ENCODE peak calls at places on chromosomes 3 and 15, in four cellular contexts. G is IMR-90, A is mesenchymal stem cell, E is H9. F is an unnamed sample.

GRCh38 chr3:42148982-42149432 is 57.9 kb downstream of the TRAK1 start:
- DNase-seq in G (peak), A (peak), E (peak), F (peak)

GRCh38 chr15:57364282-57365007 is 11.9 kb upstream of the CGNL1 start:
- DNase-seq in G (peak), A (peak), E (peak), F (no peak)

GRCh38 chr3:110180733-110181132 is 843.4 kb upstream of the DPPA4 start:
- DNase-seq in G (peak), A (no peak), E (no peak), F (no peak)

GRCh38 chr3:169996063-169996462 is 29.5 kb downstream of the SEC62 start:
- DNase-seq in G (no peak), A (no peak), E (no peak), F (no peak)

GRCh38 chr3:185822221-185822956 is 2.5 kb downstream of the IGF2BP2 start:
- DNase-seq in G (peak), A (peak), E (no peak), F (no peak)

GRCh38 chr3:126549861-126550487 is 8.8 kb downstream of the C3orf22 start:
- DNase-seq in G (no peak), A (no peak), E (peak), F (no peak)

GRCh38 chr3:188881954-188882641 is 289.7 kb upstream of the TPRG1 start:
- DNase-seq in G (peak), A (peak), E (no peak), F (no peak)

GRCh38 chr3:5116568-5116967 is 5.5 kb upstream of the ARL8B start:
- DNase-seq in G (no peak), A (no peak), E (no peak), F (no peak)

GRCh38 chr3:72345237-72345878 is 502.9 kb downstream of the SHQ1 start:
- DNase-seq in G (no peak), A (peak), E (no peak), F (no peak)

GRCh38 chr15:100372695-100373036 is 30.9 kb upstream of the ADAMTS17 start:
- DNase-seq in G (no peak), A (no peak), E (no peak), F (no peak)

GRCh38 chr15:44573386-44573785 is 36.4 kb downstream of the EIF3J start:
- DNase-seq in G (peak), A (no peak), E (no peak), F (no peak)

GRCh38 chr15:42691308-42691707 is 45.6 kb downstream of the CDAN1 start:
- DNase-seq in G (no peak), A (no peak), E (no peak), F (no peak)

GRCh38 chr15:31262901-31263671 is 63.5 kb upstream of the KLF13 start:
- DNase-seq in G (peak), A (no peak), E (no peak), F (no peak)

GRCh38 chr3:100008081-100008698 is 106.1 kb downstream of the FILIP1L start:
- DNase-seq in G (no peak), A (no peak), E (no peak), F (no peak)

GRCh38 chr15:76565366-76565765 is 228.8 kb downstream of the ISL2 start:
- DNase-seq in G (peak), A (no peak), E (no peak), F (no peak)

GRCh38 chr3:130014526-130014925 is 40.0 kb downstream of the TRH start:
- DNase-seq in G (peak), A (no peak), E (no peak), F (no peak)

DNA sequence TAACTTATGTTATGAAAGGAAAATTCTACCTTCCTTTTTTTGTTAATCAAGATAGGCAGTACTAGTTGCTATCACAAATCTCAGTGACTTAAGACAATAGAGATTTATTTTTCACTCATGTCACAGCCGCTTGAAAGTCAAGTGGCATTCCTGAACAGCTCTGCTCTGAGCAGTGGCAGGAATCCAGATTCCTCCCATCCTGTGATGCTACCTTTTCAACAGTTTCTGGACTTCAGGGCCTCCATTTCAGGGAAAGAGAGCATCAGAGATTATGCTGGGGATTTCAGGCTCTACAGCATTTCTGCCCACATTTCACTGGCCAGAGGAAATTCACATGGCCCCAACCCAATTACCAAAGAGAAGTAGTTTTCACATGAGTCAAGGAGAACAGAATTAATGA is 83.4 kb downstream of the IL1RAP start:
- DNase-seq in G (no peak), A (no peak), E (no peak), F (no peak)
- H3K18ac ChIP-seq in G (no peak), A (no peak), E (no peak), F (no peak)

DNA sequence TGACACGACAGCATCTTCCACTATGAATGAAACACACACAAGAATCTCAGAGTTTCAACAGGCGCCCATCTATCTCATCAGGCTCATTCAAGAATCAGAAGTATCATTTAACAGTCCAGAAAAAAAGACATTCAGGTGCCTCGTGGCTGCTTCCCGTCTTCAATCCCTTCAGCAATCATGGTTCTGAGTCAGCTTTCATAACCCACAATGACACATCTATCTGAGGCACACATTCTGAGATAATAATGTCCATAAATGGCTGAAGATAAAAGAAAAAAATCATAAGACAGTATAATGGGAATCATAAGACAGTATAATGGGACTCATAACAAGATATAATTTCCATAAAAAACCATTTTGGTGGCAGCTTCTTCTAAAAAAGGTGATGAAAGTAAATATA is 52.5 kb downstream of the TNIK start:
- DNase-seq in G (peak), A (peak), E (no peak), F (no peak)
- H3K18ac ChIP-seq in G (no peak), A (no peak), E (no peak), F (no peak)

DNA sequence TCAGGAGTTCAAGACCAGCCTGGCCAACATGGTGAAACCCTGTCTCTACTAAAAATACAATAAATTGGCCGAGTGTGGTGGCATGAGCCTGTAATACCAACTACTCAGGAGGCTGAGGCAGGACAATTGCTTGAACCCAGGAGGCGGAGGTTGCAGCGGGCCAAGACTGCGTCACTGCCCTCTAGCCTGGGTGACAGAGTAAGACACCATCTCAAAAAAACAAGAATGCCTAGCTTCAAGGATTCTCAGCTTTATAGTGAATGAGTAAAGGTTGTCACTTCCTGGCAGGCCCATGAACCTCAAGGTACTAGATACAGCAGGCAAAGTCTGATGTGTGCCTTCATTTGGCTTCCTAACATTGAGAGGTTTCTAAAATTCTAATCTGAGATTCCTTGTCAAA is 14.4 kb downstream of the THOC7 start:
- DNase-seq in G (no peak), A (no peak), E (no peak), F (no peak)
- H3K18ac ChIP-seq in G (no peak), A (no peak), E (no peak), F (no peak)

GRCh38 chr15:50909044-50909342 is 510 bp downstream of the AP4E1 start:
- DNase-seq in G (no peak), A (no peak), E (no peak), F (no peak)
- H3K18ac ChIP-seq in G (peak), A (no peak), E (no peak), F (no peak)

GRCh38 chr15:67033521-67033920 is 31.9 kb upstream of the SMAD3 start:
- DNase-seq in G (no peak), A (no peak), E (peak), F (no peak)

GRCh38 chr15:67033012-67033411 is 32.4 kb upstream of the SMAD3 start:
- DNase-seq in G (no peak), A (no peak), E (peak), F (no peak)

GRCh38 chr15:67030036-67030762 is 35.2 kb upstream of the SMAD3 start:
- DNase-seq in G (no peak), A (peak), E (peak), F (peak)

GRCh38 chr15:67031321-67031720 is 34.1 kb upstream of the SMAD3 start:
- DNase-seq in G (no peak), A (no peak), E (no peak), F (no peak)

DNA sequence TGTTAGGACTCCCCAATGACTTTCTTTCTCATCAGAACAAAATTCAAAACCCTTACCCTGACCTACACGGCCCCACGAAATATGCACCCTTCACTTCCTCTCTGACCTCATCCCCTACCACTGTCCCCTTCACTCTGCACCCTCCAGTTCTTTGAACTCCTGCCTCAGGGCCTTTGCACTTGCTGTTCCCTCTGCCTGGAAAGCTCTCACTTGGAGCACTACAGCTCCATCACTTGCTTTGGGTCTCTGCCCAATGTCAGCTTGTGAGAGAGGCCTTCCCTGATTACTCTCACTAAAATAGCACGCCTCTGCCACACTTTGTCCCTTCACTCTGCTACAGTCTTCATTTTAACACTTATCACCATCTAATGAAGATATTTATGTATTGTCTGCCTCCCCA is 32.8 kb upstream of the SMAD3 start:
- DNase-seq in G (no peak), A (no peak), E (no peak), F (no peak)
- H3K18ac ChIP-seq in G (no peak), A (no peak), E (no peak), F (peak)

DNA sequence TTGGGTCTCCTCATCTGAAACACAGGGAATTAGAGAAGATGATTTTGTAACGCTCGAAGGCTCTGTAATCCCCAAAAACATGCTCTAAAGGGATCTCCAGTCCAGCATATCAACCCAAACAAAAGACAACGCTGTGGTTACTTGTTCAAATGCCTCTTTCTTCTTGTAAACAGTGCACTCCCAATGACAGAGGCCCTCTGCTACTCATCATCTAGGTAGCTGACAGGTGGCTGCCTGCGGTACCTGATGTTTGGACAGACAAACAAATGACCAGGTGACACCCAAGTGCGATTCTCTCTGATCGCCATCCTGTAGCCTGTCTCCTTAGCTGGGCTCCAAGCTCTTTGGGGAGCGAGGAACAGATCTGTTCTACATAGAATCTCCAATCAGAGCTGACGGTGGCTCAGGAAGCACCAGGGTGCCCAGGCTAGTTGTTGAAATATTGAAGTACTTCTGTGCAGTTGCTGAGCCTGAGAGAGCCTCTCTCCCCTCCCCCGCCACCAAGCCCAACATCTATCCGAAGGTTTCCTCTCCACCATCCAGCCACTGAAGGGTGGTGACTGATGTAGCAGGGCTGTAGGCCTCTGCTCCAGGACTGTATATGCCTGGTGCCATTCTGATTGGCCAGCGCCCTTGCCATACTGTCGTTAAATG is 238.7 kb downstream of the XXYLT1 start:
- DNase-seq in G (no peak), A (no peak), E (no peak), F (no peak)
- H3K18ac ChIP-seq in G (no peak), A (peak), E (no peak), F (no peak)

GRCh38 chr3:25782938-25783660 is at the start of gene NGLY1:
- DNase-seq in G (peak), A (peak), E (peak), F (peak)

GRCh38 chr3:25781145-25781757 is 2.0 kb downstream of the NGLY1 start:
- DNase-seq in G (no peak), A (no peak), E (no peak), F (no peak)

GRCh38 chr3:25781758-25782594 is 1.3 kb downstream of the NGLY1 start:
- DNase-seq in G (no peak), A (no peak), E (no peak), F (no peak)

GRCh38 chr3:25783661-25784512 is 644 bp upstream of the NGLY1 start:
- DNase-seq in G (peak), A (peak), E (peak), F (peak)

DNA sequence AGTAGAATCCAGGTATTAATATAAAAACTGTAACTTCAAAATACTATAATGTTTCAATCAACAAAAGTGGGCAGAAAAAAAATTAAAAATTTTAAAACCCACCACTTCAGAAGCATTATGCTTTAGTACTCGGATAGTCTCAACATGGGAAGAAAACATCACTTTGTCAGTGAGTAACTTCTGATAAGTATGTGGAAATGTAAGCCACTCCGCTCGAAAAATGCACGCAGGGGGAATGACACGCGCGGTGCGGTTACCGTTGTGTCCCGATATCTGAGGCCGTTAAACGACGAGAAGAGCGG is 656 bp downstream of the NGLY1 start:
- DNase-seq in G (no peak), A (no peak), E (no peak), F (no peak)
- H3K18ac ChIP-seq in G (no peak), A (peak), E (no peak), F (no peak)

DNA sequence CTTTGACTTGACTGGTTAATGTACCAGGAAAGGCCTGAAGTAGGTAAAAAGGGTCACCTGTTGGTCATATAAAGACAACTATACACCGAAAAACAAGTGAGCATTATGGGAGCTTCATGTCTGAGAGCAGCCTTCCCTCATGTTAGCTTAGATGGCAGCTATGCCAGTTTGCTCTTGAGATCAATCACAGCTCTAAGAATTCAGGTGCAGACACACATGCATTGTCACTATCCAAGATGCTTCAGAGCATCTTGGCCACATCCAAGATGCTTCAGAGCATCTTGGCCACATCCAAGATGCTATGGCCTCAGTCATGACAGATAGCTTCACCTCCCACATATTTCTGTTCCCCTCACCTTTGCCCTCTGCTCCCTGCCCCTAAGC is 15.5 kb downstream of the ZNF80 start:
- DNase-seq in G (no peak), A (no peak), E (no peak), F (no peak)
- H3K18ac ChIP-seq in G (no peak), A (no peak), E (no peak), F (no peak)

GRCh38 chr15:89654311-89654761 is 931 bp downstream of the KIF7 start:
- DNase-seq in G (peak), A (peak), E (no peak), F (no peak)
- H3K18ac ChIP-seq in G (no peak), A (no peak), E (no peak), F (no peak)